ENCODE peak calls at places on chromosomes 1 and 21, in six cellular contexts. A, G, U, F, P and K are unnamed samples.

GRCh38 chr1:234676103-234676594 is 66.2 kb upstream of the IRF2BP2 start:
- DNase-seq in G (peak), U (no peak), P (peak), F (no peak), A (peak), K (peak)

GRCh38 chr1:116485071-116485735 is 85.6 kb downstream of the CD58 start:
- DNase-seq in U (peak), A (peak), F (peak), P (peak), G (peak), K (peak)

GRCh38 chr1:203038217-203038741 is 12.0 kb downstream of the PPFIA4 start:
- DNase-seq in F (no peak), A (no peak), U (peak), G (peak), P (peak), K (peak)

GRCh38 chr1:79657916-79658662 is 651.6 kb upstream of the ADGRL4 start:
- DNase-seq in G (no peak), P (no peak), F (no peak), U (no peak), A (no peak), K (peak)

GRCh38 chr1:41341756-41342562 is 19.3 kb upstream of the FOXO6 start:
- DNase-seq in U (no peak), G (peak), P (no peak), A (no peak), F (no peak), K (no peak)

GRCh38 chr1:24990136-24990535 is 60.1 kb upstream of the RUNX3 start:
- DNase-seq in G (no peak), F (no peak), A (no peak), P (no peak), U (no peak), K (no peak)

GRCh38 chr1:48055854-48056253 is 58.7 kb upstream of the TRABD2B start:
- DNase-seq in A (no peak), F (no peak), G (peak), P (no peak), U (no peak), K (no peak)

GRCh38 chr1:116345830-116346229 is 27.2 kb upstream of the ATP1A1 start:
- DNase-seq in A (no peak), U (no peak), P (no peak), G (peak), F (no peak), K (no peak)

GRCh38 chr1:154852845-154853244 is 17.2 kb downstream of the KCNN3 start:
- DNase-seq in P (no peak), F (no peak), A (no peak), G (no peak), U (no peak), K (no peak)

GRCh38 chr1:195141294-195141693 is 1466.9 kb downstream of the KCNT2 start:
- DNase-seq in U (no peak), F (no peak), G (no peak), A (no peak), P (peak), K (no peak)

GRCh38 chr21:39340687-39341086 is 8.2 kb downstream of the HMGN1 start:
- DNase-seq in A (no peak), U (no peak), G (no peak), F (no peak), P (no peak), K (no peak)

GRCh38 chr1:7469255-7469938 is 301.7 kb upstream of the VAMP3 start:
- DNase-seq in P (no peak), F (no peak), A (no peak), U (no peak), G (no peak), K (peak)

GRCh38 chr1:230031131-230031530 is 35.9 kb upstream of the GALNT2 start:
- DNase-seq in A (no peak), F (no peak), G (no peak), P (no peak), U (no peak), K (no peak)

GRCh38 chr1:207965602-207966387 is 54.9 kb upstream of the CD34 start:
- DNase-seq in P (no peak), U (no peak), A (no peak), F (no peak), G (no peak), K (no peak)

GRCh38 chr1:96596226-96596625 is 125.4 kb upstream of the PTBP2 start:
- DNase-seq in P (peak), F (no peak), U (no peak), G (peak), A (peak), K (no peak)

GRCh38 chr1:77834771-77835334 is 53.6 kb upstream of the NEXN start:
- DNase-seq in G (no peak), P (no peak), F (no peak), A (no peak), U (no peak), K (peak)

GRCh38 chr1:63917571-63918394 is 144.0 kb downstream of the ROR1 start:
- DNase-seq in F (no peak), A (peak), P (peak), G (peak), U (no peak), K (no peak)

GRCh38 chr1:230067871-230068814 is 1.1 kb downstream of the GALNT2 start:
- DNase-seq in F (no peak), G (no peak), P (peak), U (no peak), A (peak), K (no peak)

GRCh38 chr1:168621356-168621755 is 45.0 kb downstream of the XCL1 start:
- DNase-seq in G (no peak), A (no peak), P (no peak), F (no peak), U (no peak), K (no peak)

GRCh38 chr1:56331207-56331891 is 248.0 kb downstream of the PLPP3 start:
- DNase-seq in F (no peak), U (no peak), P (no peak), G (no peak), A (no peak), K (no peak)

GRCh38 chr1:51558375-51558924 is 39.4 kb upstream of the EPS15 start:
- DNase-seq in G (peak), U (peak), F (no peak), P (peak), A (no peak), K (peak)

GRCh38 chr1:94522304-94522703 is 19.3 kb downstream of the F3 start:
- DNase-seq in F (no peak), U (peak), G (no peak), P (peak), A (no peak), K (no peak)

GRCh38 chr1:153509729-153510354 is 25.9 kb downstream of the S100A6 start:
- DNase-seq in G (peak), A (peak), F (peak), U (no peak), P (peak), K (no peak)

GRCh38 chr1:199403421-199404116 is 623.9 kb upstream of the NR5A2 start:
- DNase-seq in P (no peak), G (no peak), U (peak), F (no peak), A (no peak), K (peak)

GRCh38 chr1:12591267-12591938 is 26.6 kb downstream of the DHRS3 start:
- DNase-seq in A (no peak), F (no peak), U (no peak), G (no peak), P (no peak), K (no peak)

GRCh38 chr1:174116042-174116441 is 43.3 kb upstream of the RABGAP1L start:
- DNase-seq in F (no peak), A (no peak), P (no peak), G (no peak), U (no peak), K (no peak)

GRCh38 chr1:2392686-2393085 is 1.0 kb downstream of the RER1 start:
- DNase-seq in F (no peak), G (no peak), U (no peak), A (no peak), P (no peak), K (no peak)

GRCh38 chr1:242569867-242570266 is 45.4 kb upstream of the PLD5 start:
- DNase-seq in P (no peak), U (no peak), G (no peak), A (no peak), F (no peak), K (no peak)

GRCh38 chr1:81699234-81699633 is 101.5 kb upstream of the ADGRL2 start:
- DNase-seq in U (no peak), F (no peak), P (no peak), A (no peak), G (no peak), K (no peak)

GRCh38 chr1:38026592-38027200 is 14.2 kb downstream of the UTP11 start:
- DNase-seq in G (peak), P (peak), A (peak), F (no peak), U (no peak), K (no peak)

GRCh38 chr1:18234790-18235242 is 127.2 kb downstream of the IGSF21 start:
- DNase-seq in F (no peak), A (peak), P (peak), U (no peak), G (peak), K (peak)

GRCh38 chr21:38244885-38245869 is 11.6 kb upstream of the KCNJ15 start:
- DNase-seq in F (peak), U (peak), A (peak), G (no peak), P (peak), K (peak)

GRCh38 chr1:94602312-94602711 is 60.8 kb upstream of the F3 start:
- DNase-seq in A (no peak), P (no peak), G (no peak), U (peak), F (no peak), K (no peak)

GRCh38 chr1:62038594-62039284 is 155.9 kb upstream of the L1TD1 start:
- DNase-seq in A (no peak), P (peak), F (no peak), U (no peak), G (no peak), K (no peak)

GRCh38 chr1:202713110-202713509 is 2.9 kb upstream of the SYT2 start:
- DNase-seq in G (peak), A (no peak), P (no peak), U (no peak), F (no peak), K (no peak)

GRCh38 chr1:186899977-186900376 is 71.2 kb downstream of the PLA2G4A start:
- DNase-seq in U (no peak), F (no peak), P (no peak), A (no peak), G (no peak), K (peak)

GRCh38 chr1:101873672-101874071 is 123.1 kb downstream of the OLFM3 start:
- DNase-seq in G (no peak), U (no peak), F (no peak), A (no peak), P (no peak), K (no peak)

GRCh38 chr21:36388835-36389234 is 3.6 kb downstream of the CHAF1B start:
- DNase-seq in F (no peak), U (no peak), P (no peak), G (peak), A (no peak), K (no peak)